ENCODE peak calls at places on chromosomes 7 and 10, in five cellular contexts. V is NAMALWA; D is activated T-cell treated with anti-CD3 and anti-CD28 coated beads for 24 hours; Z is effector memory CD4-positive, alpha-beta T cell; M is EL. B is an unnamed sample.

GRCh38 chr7:17365776-17366175 is 67.3 kb downstream of the AHR start:
- DNase-seq in V (no peak), D (no peak), Z (no peak), M (no peak), B (no peak)

GRCh38 chr10:102289840-102290239 is 44.5 kb downstream of the GBF1 start:
- DNase-seq in D (no peak), Z (no peak), V (no peak), M (no peak), B (no peak)

GRCh38 chr10:86535057-86535882 is 13.7 kb upstream of the WAPL start:
- DNase-seq in M (peak; percentile 24), D (no peak), Z (no peak), V (no peak), B (no peak)

GRCh38 chr7:37942934-37943610 is 22.6 kb downstream of the EPDR1 start:
- DNase-seq in V (no peak), D (no peak), M (no peak), Z (no peak), B (no peak)

GRCh38 chr10:66795871-66796270 is 130.0 kb upstream of the LRRTM3 start:
- DNase-seq in M (no peak), Z (no peak), D (no peak), V (no peak), B (no peak)

GRCh38 chr7:150388709-150389531 is 9.8 kb downstream of the ZNF775 start:
- DNase-seq in V (no peak), D (no peak), Z (no peak), M (no peak), B (no peak)

GRCh38 chr7:123747620-123748141 is 1.1 kb downstream of the WASL start:
- DNase-seq in V (no peak), M (peak; percentile 80), D (peak; percentile 8), Z (no peak), B (peak; percentile 86)

GRCh38 chr7:109956916-109957315 is 1134.0 kb upstream of the LRRN3 start:
- DNase-seq in D (no peak), M (no peak), V (no peak), Z (no peak), B (no peak)

GRCh38 chr10:30433779-30434272 is at the start of gene MAP3K8:
- DNase-seq in D (peak; percentile 79), Z (peak; percentile 83), V (peak; percentile 90), M (peak; percentile 92), B (peak; percentile 89)

GRCh38 chr7:48052748-48053147 is 17.4 kb downstream of the C7orf57 start:
- DNase-seq in D (no peak), V (no peak), Z (no peak), M (peak; percentile 76), B (no peak)

GRCh38 chr10:17644485-17644964 is 574 bp downstream of the STAM start:
- DNase-seq in V (no peak), D (no peak), Z (no peak), M (peak; percentile 39), B (no peak)

GRCh38 chr10:23459323-23459939 is 20.6 kb downstream of the OTUD1 start:
- DNase-seq in M (no peak), Z (no peak), V (no peak), D (no peak), B (no peak)

GRCh38 chr10:68139451-68140272 is 30.4 kb downstream of the MYPN start:
- DNase-seq in Z (no peak), V (no peak), M (peak; percentile 26), D (no peak), B (no peak)

GRCh38 chr7:69403169-69403568 is 195.1 kb upstream of the AUTS2 start:
- DNase-seq in V (peak; percentile 73), Z (no peak), M (no peak), D (no peak), B (peak; percentile 51)

GRCh38 chr10:5071411-5072198 is 22.6 kb upstream of the AKR1C3 start:
- DNase-seq in V (no peak), M (peak; percentile 36), D (no peak), Z (no peak), B (peak; percentile 63)

GRCh38 chr7:130288829-130289228 is 4.1 kb upstream of the CPA4 start:
- DNase-seq in M (no peak), V (no peak), D (no peak), Z (no peak), B (no peak)

GRCh38 chr7:151827620-151828019 is 49.3 kb downstream of the PRKAG2 start:
- DNase-seq in M (no peak), V (no peak), D (no peak), Z (no peak), B (no peak)

GRCh38 chr7:156096806-156097538 is 284.7 kb upstream of the SHH start:
- DNase-seq in D (no peak), Z (no peak), V (no peak), M (no peak), B (no peak)